ENCODE peak calls at places on chromosome 5, in seven cellular contexts. S, U, N, J, C, W and G are unnamed samples.

GRCh38 chr5:181217111-181217804 is 5.8 kb upstream of the TRIM41 start:
- DNase-seq in C (peak), U (no peak), W (peak), S (no peak), J (peak), N (peak), G (peak)

GRCh38 chr5:167261309-167262100 is 1029.9 kb upstream of the WWC1 start:
- DNase-seq in N (no peak), U (no peak), C (no peak), J (no peak), S (no peak), W (no peak), G (peak)

GRCh38 chr5:1033178-1033577 is 24.6 kb downstream of the NKD2 start:
- DNase-seq in N (no peak), S (no peak), C (no peak), U (no peak), W (no peak), J (no peak), G (no peak)

GRCh38 chr5:157342822-157343402 is 77.0 kb downstream of the CYFIP2 start:
- DNase-seq in S (peak), W (peak), U (peak), N (no peak), C (no peak), J (peak), G (peak)

GRCh38 chr5:37533851-37534250 is 154.7 kb downstream of the WDR70 start:
- DNase-seq in J (no peak), U (peak), N (peak), S (no peak), C (no peak), W (no peak), G (no peak)

GRCh38 chr5:1311443-1312055 is 16.7 kb upstream of the TERT start:
- DNase-seq in C (no peak), W (no peak), S (no peak), U (no peak), J (no peak), N (no peak), G (no peak)

GRCh38 chr5:158013939-158014338 is 155.0 kb upstream of the CLINT1 start:
- DNase-seq in S (peak), C (no peak), J (peak), W (peak), U (no peak), N (peak), G (peak)

GRCh38 chr5:91651704-91652103 is 268.6 kb upstream of the ARRDC3 start:
- DNase-seq in N (no peak), S (no peak), U (no peak), J (no peak), W (no peak), C (no peak), G (no peak)

GRCh38 chr5:65209341-65209740 is 272.4 kb downstream of the ADAMTS6 start:
- DNase-seq in C (no peak), N (peak), W (no peak), U (no peak), J (no peak), S (no peak), G (no peak)

GRCh38 chr5:34817558-34818351 is 21.2 kb upstream of the TTC23L start:
- DNase-seq in J (no peak), S (no peak), W (no peak), U (no peak), C (no peak), N (no peak), G (no peak)

GRCh38 chr5:4866817-4867216 is 273.3 kb upstream of the ADAMTS16 start:
- DNase-seq in U (no peak), C (no peak), S (no peak), J (no peak), W (no peak), N (no peak), G (no peak)
- TF ChIP-seq CEBPB in U (no peak), C (no peak), S (no peak), J (no peak), W (no peak), N (no peak), G (no peak)

DNA sequence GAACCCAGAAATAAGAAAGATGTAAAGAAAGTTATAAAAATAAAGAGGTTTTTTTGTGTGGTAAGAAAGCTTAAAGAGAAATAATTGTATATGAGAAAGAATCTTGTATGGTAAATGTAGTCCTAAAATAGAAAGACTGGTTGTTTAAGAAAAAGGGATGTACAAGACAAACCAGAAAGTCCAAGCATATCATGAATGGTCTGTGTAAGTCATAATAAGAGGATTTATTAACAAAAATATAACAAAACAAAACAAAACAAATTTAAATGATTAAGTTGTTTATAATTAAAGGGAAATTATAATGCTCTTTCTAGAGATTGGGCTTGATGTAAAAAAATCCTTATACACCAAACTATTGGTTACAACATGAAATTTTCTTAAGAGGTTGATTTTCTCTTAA is 590.4 kb upstream of the PTGER4 start:
- DNase-seq in W (no peak), J (no peak), S (no peak), N (peak), U (peak), C (no peak), G (no peak)
- TF ChIP-seq CEBPB in W (no peak), J (no peak), S (no peak), N (no peak), U (no peak), C (no peak), G (no peak)

DNA sequence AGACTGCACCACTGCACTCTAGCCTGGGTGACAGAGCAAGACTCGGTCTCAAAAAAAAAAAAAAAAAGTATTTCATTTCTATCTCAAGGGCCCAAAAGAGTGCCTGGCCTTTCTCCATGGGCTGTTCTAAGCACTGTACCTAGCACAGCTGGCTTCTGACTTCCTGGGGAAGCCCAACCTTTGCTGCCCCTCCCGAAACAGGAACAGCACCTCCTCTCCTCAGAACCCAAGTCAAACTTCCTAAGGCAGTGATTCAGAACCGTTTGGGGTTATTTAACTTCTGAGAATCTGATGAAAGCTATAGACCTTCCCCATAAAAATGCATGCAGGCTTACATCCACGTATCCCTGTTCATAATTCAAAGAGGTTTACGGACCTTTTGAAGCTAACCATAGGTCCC is 57.8 kb downstream of the NRG2 start:
- DNase-seq in S (no peak), W (no peak), U (no peak), J (no peak), C (no peak), N (no peak), G (no peak)
- TF ChIP-seq CEBPB in S (no peak), W (no peak), U (no peak), J (no peak), C (no peak), N (no peak), G (no peak)

GRCh38 chr5:149267241-149267973 is 4.3 kb upstream of the AFAP1L1 start:
- DNase-seq in W (no peak), N (no peak), S (no peak), C (no peak), J (no peak), U (no peak), G (no peak)
- TF ChIP-seq CEBPB in W (no peak), N (no peak), S (no peak), C (no peak), J (no peak), U (no peak), G (no peak)

GRCh38 chr5:31680528-31680927 is 41.6 kb downstream of the PDZD2 start:
- DNase-seq in W (no peak), U (no peak), J (no peak), C (no peak), N (no peak), S (no peak), G (no peak)
- TF ChIP-seq CEBPB in W (no peak), U (no peak), J (no peak), C (no peak), N (no peak), S (no peak), G (no peak)